ENCODE peak calls at places on chromosome 20, in four cellular contexts. S, V, K and G are unnamed samples.

GRCh38 chr20:31788578-31788977 is 30.6 kb upstream of the MYLK2 start:
- DNase-seq in V (no peak), K (no peak), S (no peak), G (no peak)

GRCh38 chr20:63968136-63968927 is 1.4 kb downstream of the ZNF512B start:
- DNase-seq in K (no peak), V (no peak), S (no peak), G (no peak)

GRCh38 chr20:46022411-46023147 is 6.4 kb upstream of the SLC12A5 start:
- DNase-seq in K (peak; percentile 76), S (no peak), V (peak; percentile 75), G (peak; percentile 82)

GRCh38 chr20:31473331-31474096 is 1.4 kb downstream of the DEFB124 start:
- DNase-seq in V (no peak), S (no peak), K (no peak), G (no peak)

GRCh38 chr20:1364106-1364505 is 28.7 kb downstream of the FKBP1A start:
- DNase-seq in V (no peak), S (no peak), K (no peak), G (no peak)

GRCh38 chr20:48581167-48581566 is 246.6 kb downstream of the PREX1 start:
- DNase-seq in K (no peak), V (no peak), S (no peak), G (no peak)

GRCh38 chr20:53916173-53916512 is 154.3 kb downstream of the BCAS1 start:
- DNase-seq in V (no peak), S (no peak), K (no peak), G (no peak)

GRCh38 chr20:46764068-46764467 is 54.6 kb downstream of the SLC2A10 start:
- DNase-seq in V (no peak), S (no peak), K (no peak), G (no peak)

GRCh38 chr20:8305449-8305978 is 173.4 kb downstream of the PLCB1 start:
- DNase-seq in K (peak; percentile 71), V (peak; percentile 48), S (peak; percentile 11), G (peak; percentile 43)

GRCh38 chr20:13231031-13231752 is 10.1 kb downstream of the ISM1 start:
- DNase-seq in V (no peak), S (peak; percentile 1), K (no peak), G (no peak)

GRCh38 chr20:8646026-8646425 is 422.9 kb upstream of the PLCB4 start:
- DNase-seq in K (no peak), S (peak; percentile 65), V (no peak), G (no peak)

GRCh38 chr20:46220808-46221207 is 87.5 kb downstream of the CDH22 start:
- DNase-seq in V (no peak), S (no peak), K (no peak), G (no peak)

GRCh38 chr20:34578040-34578439 is 19.5 kb downstream of the MAP1LC3A start:
- DNase-seq in S (no peak), V (no peak), K (no peak), G (no peak)

GRCh38 chr20:62642666-62643520 is 590 bp downstream of the SLCO4A1 start:
- DNase-seq in K (peak; percentile 63), S (peak; percentile 28), V (peak; percentile 59), G (peak; percentile 59)

GRCh38 chr20:46559685-46560440 is 9.4 kb upstream of the OCSTAMP start:
- DNase-seq in S (no peak), V (no peak), K (no peak), G (no peak)

DNA sequence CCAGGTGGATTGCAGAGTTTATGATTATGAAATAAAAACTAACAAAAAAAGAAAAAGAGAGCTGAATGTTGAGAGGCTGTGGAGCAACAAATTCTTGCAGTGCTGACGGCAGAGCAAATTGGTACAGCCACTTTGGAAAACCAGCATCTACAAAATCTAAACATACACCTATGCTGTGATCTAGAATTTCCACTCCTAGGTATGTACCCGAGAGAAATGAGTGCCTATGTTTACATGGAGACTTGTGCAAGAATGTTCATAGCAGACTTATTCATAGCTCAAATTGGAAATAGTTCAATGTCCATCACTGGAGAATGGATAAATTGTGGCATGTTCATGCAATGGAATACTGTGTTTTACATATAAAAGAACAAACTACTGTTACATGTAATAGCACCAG is 3.0 kb upstream of the BLCAP start:
- DNase-seq in K (no peak), V (no peak), S (no peak), G (no peak)
- TF ChIP-seq CTCF in K (no peak), V (no peak), S (no peak), G (no peak)

GRCh38 chr20:4226330-4227084 is 211.1 kb upstream of the RNF24 start:
- DNase-seq in K (no peak), V (no peak), S (no peak), G (no peak)

GRCh38 chr20:4230185-4230584 is 214.8 kb upstream of the RNF24 start:
- DNase-seq in S (no peak), V (no peak), K (no peak), G (no peak)

GRCh38 chr20:4229415-4229814 is 214.1 kb upstream of the RNF24 start:
- DNase-seq in S (no peak), V (no peak), K (no peak), G (no peak)

GRCh38 chr20:4225778-4226177 is 210.4 kb upstream of the RNF24 start:
- DNase-seq in K (no peak), S (peak; percentile 99), V (no peak), G (no peak)

DNA sequence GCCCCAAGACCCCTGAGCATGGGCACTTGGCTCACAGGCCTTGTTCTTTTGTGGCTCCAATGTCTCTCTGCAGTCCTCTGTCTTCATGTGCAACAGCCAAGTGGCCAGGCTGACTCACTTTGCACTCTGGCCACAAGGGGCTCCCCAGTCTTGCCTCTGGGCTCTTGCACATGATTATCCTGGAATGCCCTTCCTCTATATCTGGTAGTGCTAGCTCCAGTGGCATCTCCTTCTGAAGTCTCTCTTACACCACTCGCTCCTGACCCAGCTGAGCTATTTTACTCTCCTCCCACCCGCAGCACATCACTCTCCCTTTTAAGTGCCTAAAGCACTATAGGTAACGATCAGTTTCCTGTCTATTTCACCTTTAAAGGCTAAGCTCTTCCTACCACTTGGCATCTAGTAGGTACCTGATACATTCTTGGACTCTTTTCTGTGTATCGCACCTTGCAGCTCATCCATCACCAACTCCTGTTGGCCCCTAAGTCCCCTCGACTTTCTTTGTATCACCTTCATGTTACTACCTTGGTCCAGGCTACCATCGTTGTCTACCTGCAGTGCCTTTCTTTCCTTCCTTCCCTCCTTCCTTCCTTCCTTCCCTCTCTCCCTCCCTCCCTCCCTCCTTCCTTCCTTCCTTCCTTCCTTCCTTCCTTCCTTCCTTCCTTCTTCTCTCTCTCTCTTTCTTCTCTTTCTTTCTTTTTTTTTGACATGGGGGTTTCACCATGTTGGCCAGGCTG is 211.9 kb upstream of the RNF24 start:
- DNase-seq in K (no peak), V (no peak), S (peak; percentile 76), G (no peak)
- TF ChIP-seq CTCF in K (peak; percentile 25), V (no peak), S (peak; percentile 52), G (peak; percentile 34)

GRCh38 chr20:50320910-50321796 is 130.5 kb downstream of the CEBPB start:
- DNase-seq in S (peak; percentile 98), K (peak; percentile 81), V (no peak), G (no peak)
- TF ChIP-seq CTCF in S (no peak), K (no peak), V (no peak), G (no peak)

GRCh38 chr20:56800088-56800487 is 171.0 kb downstream of the TFAP2C start:
- DNase-seq in S (no peak), K (no peak), V (no peak), G (no peak)
- TF ChIP-seq CTCF in S (no peak), K (no peak), V (no peak), G (no peak)

GRCh38 chr20:33023439-33024262 is 7.8 kb upstream of the BPIFB6 start:
- DNase-seq in V (no peak), S (no peak), K (no peak), G (no peak)

GRCh38 chr20:33022733-33023438 is 8.6 kb upstream of the BPIFB6 start:
- DNase-seq in S (no peak), K (no peak), V (no peak), G (no peak)

GRCh38 chr20:33020278-33021161 is 10.9 kb upstream of the BPIFB6 start:
- DNase-seq in K (no peak), V (no peak), S (no peak), G (no peak)

GRCh38 chr20:33024263-33024601 is 7.2 kb upstream of the BPIFB6 start:
- DNase-seq in K (no peak), S (no peak), V (no peak), G (no peak)

GRCh38 chr20:33021879-33022732 is 9.3 kb upstream of the BPIFB6 start:
- DNase-seq in S (no peak), K (no peak), V (no peak), G (no peak)
- TF ChIP-seq CTCF in S (no peak), K (no peak), V (no peak), G (no peak)

DNA sequence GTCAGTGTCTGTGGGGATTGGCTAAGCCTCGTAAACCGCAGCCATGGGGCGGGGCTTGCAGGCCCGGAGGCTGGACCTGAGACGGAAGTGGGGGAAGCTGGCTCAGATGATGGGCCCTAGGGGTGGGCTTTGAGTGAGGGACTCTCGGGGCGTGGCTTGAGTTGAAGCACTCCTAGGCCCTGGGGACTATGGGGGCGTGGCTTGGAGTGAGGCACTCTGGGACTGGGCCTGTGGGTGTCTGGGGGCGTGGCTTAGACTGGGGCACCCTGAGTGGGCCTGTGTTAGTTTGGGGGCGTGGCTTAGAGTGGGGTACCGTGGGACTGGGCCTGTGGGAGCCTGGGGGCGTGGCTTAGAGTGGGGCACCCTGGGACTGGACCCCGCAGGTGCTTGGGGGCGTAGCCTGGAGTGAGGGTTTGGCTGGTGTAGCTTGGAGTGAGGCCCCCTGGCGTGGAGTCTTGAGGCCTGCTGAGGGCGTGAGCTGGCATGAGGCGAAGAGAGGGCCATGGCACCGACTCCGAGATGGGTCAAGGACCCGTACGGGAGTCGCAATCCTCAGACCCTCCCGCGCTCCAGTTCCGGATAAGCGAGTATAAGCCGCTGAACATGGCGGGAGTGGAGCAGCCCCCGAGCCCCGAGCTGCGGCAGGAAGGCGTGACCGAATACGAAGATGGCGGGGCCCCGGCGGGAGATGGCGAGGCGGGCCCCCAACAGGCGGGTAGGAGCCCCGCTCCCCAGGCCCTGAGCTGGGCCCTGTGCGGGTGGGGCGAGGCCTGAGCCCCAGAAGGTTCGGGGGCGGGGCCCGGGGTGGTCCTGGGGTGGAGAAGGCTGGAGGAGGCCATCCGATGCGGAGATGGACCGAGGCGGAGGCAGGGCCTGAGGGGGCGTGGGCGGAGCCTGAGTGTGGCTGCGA is 6.8 kb downstream of the L3MBTL1 start:
- DNase-seq in K (peak; percentile 97), V (peak; percentile 96), S (peak; percentile 97), G (peak; percentile 97)
- TF ChIP-seq CTCF in K (no peak), V (peak; percentile 34), S (peak; percentile 18), G (peak; percentile 22)

GRCh38 chr20:20435453-20435852 is 67.5 kb downstream of the INSM1 start:
- DNase-seq in K (no peak), S (no peak), V (no peak), G (no peak)
- TF ChIP-seq CTCF in K (no peak), S (no peak), V (no peak), G (no peak)

GRCh38 chr20:19056909-19057308 is 155.5 kb upstream of the SLC24A3 start:
- DNase-seq in V (no peak), K (no peak), S (no peak), G (no peak)
- TF ChIP-seq CTCF in V (peak; percentile 23), K (no peak), S (no peak), G (no peak)

GRCh38 chr20:60228255-60228654 is 270.0 kb downstream of the CDH26 start:
- DNase-seq in K (no peak), S (no peak), V (no peak), G (no peak)
- TF ChIP-seq CTCF in K (no peak), S (no peak), V (no peak), G (no peak)